ENCODE peak calls at places on chromosomes 16 and 17, in six cellular contexts. One of them, this sample, is unnamed.

GRCh38 chr17:44636562-44636961 is 19.7 kb upstream of the MEIOC start:
- DNase-seq in stomach: no peak
- DNase-seq in esophagus muscularis mucosa: no peak
- DNase-seq in GM23338: peak
- DNase-seq in SK-N-SH: peak
- DNase-seq in prostate gland: no peak
- DNase-seq in this sample: no peak

GRCh38 chr17:16942141-16943031 is 29.5 kb downstream of the TNFRSF13B start:
- DNase-seq in stomach: no peak
- DNase-seq in SK-N-SH: no peak
- DNase-seq in esophagus muscularis mucosa: no peak
- DNase-seq in GM23338: no peak
- DNase-seq in prostate gland: no peak
- DNase-seq in this sample: peak

GRCh38 chr16:83031524-83031923 is 404.8 kb downstream of the CDH13 start:
- DNase-seq in esophagus muscularis mucosa: no peak
- DNase-seq in GM23338: no peak
- DNase-seq in prostate gland: no peak
- DNase-seq in stomach: no peak
- DNase-seq in SK-N-SH: no peak
- DNase-seq in this sample: no peak

GRCh38 chr16:55539049-55539448 is 27.4 kb upstream of the CAPNS2 start:
- DNase-seq in prostate gland: no peak
- DNase-seq in SK-N-SH: no peak
- DNase-seq in stomach: no peak
- DNase-seq in esophagus muscularis mucosa: no peak
- DNase-seq in GM23338: no peak
- DNase-seq in this sample: no peak

GRCh38 chr17:8376302-8377067 is at the start of gene KRABD2:
- DNase-seq in stomach: peak
- DNase-seq in GM23338: peak
- DNase-seq in prostate gland: peak
- DNase-seq in esophagus muscularis mucosa: peak
- DNase-seq in SK-N-SH: peak
- DNase-seq in this sample: peak

GRCh38 chr17:19724501-19725420 is 8.4 kb upstream of the SLC47A2 start:
- DNase-seq in esophagus muscularis mucosa: no peak
- DNase-seq in SK-N-SH: no peak
- DNase-seq in stomach: peak
- DNase-seq in GM23338: no peak
- DNase-seq in prostate gland: peak
- DNase-seq in this sample: peak

GRCh38 chr17:17836818-17837379 is at the start of gene SREBF1:
- DNase-seq in stomach: peak
- DNase-seq in prostate gland: no peak
- DNase-seq in esophagus muscularis mucosa: no peak
- DNase-seq in GM23338: peak
- DNase-seq in SK-N-SH: peak
- DNase-seq in this sample: peak

GRCh38 chr17:79818026-79818758 is 21.0 kb downstream of the CBX4 start:
- DNase-seq in prostate gland: no peak
- DNase-seq in esophagus muscularis mucosa: no peak
- DNase-seq in stomach: no peak
- DNase-seq in GM23338: no peak
- DNase-seq in SK-N-SH: no peak
- DNase-seq in this sample: no peak

GRCh38 chr17:37506678-37507077 is 17.0 kb downstream of the DUSP14 start:
- DNase-seq in GM23338: peak
- DNase-seq in stomach: no peak
- DNase-seq in SK-N-SH: peak
- DNase-seq in esophagus muscularis mucosa: no peak
- DNase-seq in prostate gland: no peak
- DNase-seq in this sample: no peak

GRCh38 chr17:33434841-33435240 is 141.7 kb upstream of the ASIC2 start:
- DNase-seq in prostate gland: no peak
- DNase-seq in esophagus muscularis mucosa: no peak
- DNase-seq in stomach: no peak
- DNase-seq in GM23338: no peak
- DNase-seq in SK-N-SH: no peak
- DNase-seq in this sample: no peak

GRCh38 chr16:79977974-79978836 is 377.7 kb upstream of the MAF start:
- DNase-seq in esophagus muscularis mucosa: no peak
- DNase-seq in prostate gland: no peak
- DNase-seq in GM23338: no peak
- DNase-seq in stomach: no peak
- DNase-seq in SK-N-SH: no peak
- DNase-seq in this sample: no peak

GRCh38 chr17:67280279-67280678 is 35.3 kb upstream of the HELZ start:
- DNase-seq in esophagus muscularis mucosa: no peak
- DNase-seq in prostate gland: peak
- DNase-seq in stomach: no peak
- DNase-seq in SK-N-SH: no peak
- DNase-seq in GM23338: no peak
- DNase-seq in this sample: no peak

GRCh38 chr16:50402298-50402895 is 33.6 kb upstream of the BRD7 start:
- DNase-seq in stomach: no peak
- DNase-seq in esophagus muscularis mucosa: peak
- DNase-seq in GM23338: no peak
- DNase-seq in prostate gland: no peak
- DNase-seq in SK-N-SH: no peak
- DNase-seq in this sample: no peak

GRCh38 chr16:12095275-12096161 is 119.0 kb downstream of the SNX29 start:
- DNase-seq in esophagus muscularis mucosa: no peak
- DNase-seq in SK-N-SH: peak
- DNase-seq in prostate gland: peak
- DNase-seq in stomach: peak
- DNase-seq in GM23338: peak
- DNase-seq in this sample: peak

GRCh38 chr16:1375741-1376410 is 24.1 kb downstream of the GNPTG start:
- DNase-seq in SK-N-SH: no peak
- DNase-seq in esophagus muscularis mucosa: no peak
- DNase-seq in prostate gland: no peak
- DNase-seq in GM23338: no peak
- DNase-seq in stomach: no peak
- DNase-seq in this sample: no peak

GRCh38 chr16:1377406-1378010 is 25.8 kb downstream of the GNPTG start:
- DNase-seq in SK-N-SH: no peak
- DNase-seq in prostate gland: no peak
- DNase-seq in stomach: no peak
- DNase-seq in GM23338: no peak
- DNase-seq in esophagus muscularis mucosa: no peak
- DNase-seq in this sample: no peak

GRCh38 chr16:1375298-1375640 is 23.5 kb downstream of the GNPTG start:
- DNase-seq in SK-N-SH: no peak
- DNase-seq in GM23338: no peak
- DNase-seq in esophagus muscularis mucosa: no peak
- DNase-seq in prostate gland: no peak
- DNase-seq in stomach: no peak
- DNase-seq in this sample: no peak

GRCh38 chr16:1372292-1372950 is 20.7 kb downstream of the GNPTG start:
- DNase-seq in prostate gland: no peak
- DNase-seq in esophagus muscularis mucosa: no peak
- DNase-seq in SK-N-SH: no peak
- DNase-seq in stomach: no peak
- DNase-seq in GM23338: no peak
- DNase-seq in this sample: no peak

GRCh38 chr16:1374418-1375297 is 22.9 kb downstream of the GNPTG start:
- DNase-seq in SK-N-SH: no peak
- DNase-seq in prostate gland: no peak
- DNase-seq in GM23338: no peak
- DNase-seq in esophagus muscularis mucosa: no peak
- DNase-seq in stomach: no peak
- DNase-seq in this sample: no peak
- TF ChIP-seq POLR2AphosphoS5 in SK-N-SH: no peak
- TF ChIP-seq POLR2AphosphoS5 in prostate gland: no peak
- TF ChIP-seq POLR2AphosphoS5 in GM23338: no peak
- TF ChIP-seq POLR2AphosphoS5 in esophagus muscularis mucosa: no peak
- TF ChIP-seq POLR2AphosphoS5 in stomach: no peak
- TF ChIP-seq POLR2AphosphoS5 in this sample: peak

DNA sequence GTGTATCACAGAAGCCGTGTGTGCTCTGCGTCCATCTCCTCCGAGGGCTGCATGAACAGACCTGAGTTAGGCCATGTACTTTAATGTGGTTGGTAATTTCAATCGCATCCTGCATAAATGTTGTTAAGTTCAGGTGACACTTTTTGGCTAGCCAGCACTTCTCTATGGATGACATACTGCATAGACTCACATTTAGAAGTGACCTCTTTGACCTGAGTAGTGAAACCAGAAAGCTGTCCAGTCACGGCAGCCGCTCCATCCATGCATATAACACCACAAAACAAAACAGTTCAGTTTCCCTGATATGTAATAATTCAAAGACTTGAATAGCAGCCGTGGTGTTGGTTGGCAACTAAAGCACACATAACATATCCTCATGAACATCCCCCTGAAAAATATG is 94.1 kb downstream of the CYTH1 start:
- DNase-seq in GM23338: no peak
- DNase-seq in SK-N-SH: no peak
- DNase-seq in prostate gland: no peak
- DNase-seq in stomach: no peak
- DNase-seq in esophagus muscularis mucosa: no peak
- DNase-seq in this sample: no peak
- TF ChIP-seq POLR2AphosphoS5 in GM23338: no peak
- TF ChIP-seq POLR2AphosphoS5 in SK-N-SH: no peak
- TF ChIP-seq POLR2AphosphoS5 in prostate gland: no peak
- TF ChIP-seq POLR2AphosphoS5 in stomach: no peak
- TF ChIP-seq POLR2AphosphoS5 in esophagus muscularis mucosa: no peak
- TF ChIP-seq POLR2AphosphoS5 in this sample: no peak

GRCh38 chr17:13311301-13311700 is 290.4 kb downstream of the HS3ST3A1 start:
- DNase-seq in prostate gland: no peak
- DNase-seq in stomach: no peak
- DNase-seq in esophagus muscularis mucosa: no peak
- DNase-seq in SK-N-SH: no peak
- DNase-seq in GM23338: no peak
- DNase-seq in this sample: no peak
- TF ChIP-seq POLR2AphosphoS5 in prostate gland: no peak
- TF ChIP-seq POLR2AphosphoS5 in stomach: no peak
- TF ChIP-seq POLR2AphosphoS5 in esophagus muscularis mucosa: no peak
- TF ChIP-seq POLR2AphosphoS5 in SK-N-SH: no peak
- TF ChIP-seq POLR2AphosphoS5 in GM23338: no peak
- TF ChIP-seq POLR2AphosphoS5 in this sample: no peak

GRCh38 chr16:65744401-65744800 is 622.1 kb upstream of the CDH5 start:
- DNase-seq in GM23338: no peak
- DNase-seq in prostate gland: no peak
- DNase-seq in SK-N-SH: no peak
- DNase-seq in esophagus muscularis mucosa: no peak
- DNase-seq in stomach: no peak
- DNase-seq in this sample: no peak
- TF ChIP-seq POLR2AphosphoS5 in GM23338: no peak
- TF ChIP-seq POLR2AphosphoS5 in prostate gland: no peak
- TF ChIP-seq POLR2AphosphoS5 in SK-N-SH: no peak
- TF ChIP-seq POLR2AphosphoS5 in esophagus muscularis mucosa: no peak
- TF ChIP-seq POLR2AphosphoS5 in stomach: no peak
- TF ChIP-seq POLR2AphosphoS5 in this sample: no peak

DNA sequence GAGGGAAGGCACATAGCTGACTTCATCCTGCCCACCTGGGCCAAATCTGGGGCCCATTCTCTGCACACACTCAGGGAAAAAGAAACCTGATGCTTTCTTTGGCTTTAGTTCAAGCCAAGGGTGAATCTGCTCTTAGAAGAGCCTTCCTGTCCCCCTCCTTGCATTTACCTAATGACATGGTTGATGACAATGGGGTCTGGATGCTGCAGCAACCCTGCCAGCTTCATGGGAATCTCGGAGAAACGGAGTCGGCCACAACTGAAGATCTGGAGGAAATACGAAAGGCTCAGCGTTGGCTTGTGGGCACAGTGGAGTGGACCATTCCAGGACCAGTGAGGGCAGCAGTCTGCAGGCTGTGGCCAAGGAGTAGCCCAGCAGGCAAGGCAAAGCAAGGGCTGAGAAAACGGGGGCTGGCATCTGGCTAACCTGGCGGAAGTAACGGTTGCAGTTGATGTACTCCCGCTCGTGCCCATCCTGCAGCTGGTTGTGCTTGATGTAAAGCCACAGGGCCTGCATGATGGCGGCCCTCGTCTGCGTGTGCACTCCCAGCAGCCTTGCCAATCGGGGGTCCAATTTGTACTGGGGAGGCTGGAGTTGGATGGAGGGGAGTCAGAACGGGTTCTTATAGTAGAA is 6.4 kb upstream of the FTSJ3 start:
- DNase-seq in stomach: no peak
- DNase-seq in prostate gland: no peak
- DNase-seq in esophagus muscularis mucosa: no peak
- DNase-seq in GM23338: no peak
- DNase-seq in SK-N-SH: no peak
- DNase-seq in this sample: no peak
- TF ChIP-seq POLR2AphosphoS5 in stomach: no peak
- TF ChIP-seq POLR2AphosphoS5 in prostate gland: no peak
- TF ChIP-seq POLR2AphosphoS5 in esophagus muscularis mucosa: no peak
- TF ChIP-seq POLR2AphosphoS5 in GM23338: no peak
- TF ChIP-seq POLR2AphosphoS5 in SK-N-SH: peak
- TF ChIP-seq POLR2AphosphoS5 in this sample: peak

This sample was measured in spleen.